ENCODE peak calls at places on chromosomes 6 and 20, in four cellular contexts. One of them, this sample, is unnamed.

GRCh38 chr6:93678841-93679454 is 259.6 kb upstream of the EPHA7 start:
- DNase-seq in HepG2: no peak
- DNase-seq in GM12878: no peak
- DNase-seq in K562: no peak
- DNase-seq in this sample: no peak

GRCh38 chr20:17570347-17571152 is 675 bp downstream of the DSTN start:
- DNase-seq in GM12878: no peak
- DNase-seq in K562: peak
- DNase-seq in HepG2: peak
- DNase-seq in this sample: peak

GRCh38 chr6:143108278-143108677 is 47.6 kb downstream of the AIG1 start:
- DNase-seq in HepG2: no peak
- DNase-seq in K562: no peak
- DNase-seq in GM12878: no peak
- DNase-seq in this sample: no peak

GRCh38 chr6:127539292-127539691 is 20.2 kb upstream of the MTCL3 start:
- DNase-seq in HepG2: no peak
- DNase-seq in K562: no peak
- DNase-seq in GM12878: no peak
- DNase-seq in this sample: no peak

GRCh38 chr6:39086294-39086693 is 28.7 kb downstream of the SAYSD1 start:
- DNase-seq in HepG2: no peak
- DNase-seq in K562: no peak
- DNase-seq in GM12878: peak
- DNase-seq in this sample: no peak

GRCh38 chr6:111711476-111711875 is 105.8 kb upstream of the TRAF3IP2 start:
- DNase-seq in K562: no peak
- DNase-seq in GM12878: no peak
- DNase-seq in HepG2: no peak
- DNase-seq in this sample: no peak

GRCh38 chr20:1177680-1178079 is 7.1 kb downstream of the TMEM74B start:
- DNase-seq in HepG2: peak
- DNase-seq in GM12878: no peak
- DNase-seq in K562: peak
- DNase-seq in this sample: peak

GRCh38 chr6:97925504-97925903 is 642.5 kb upstream of the MMS22L start:
- DNase-seq in K562: no peak
- DNase-seq in HepG2: no peak
- DNase-seq in GM12878: no peak
- DNase-seq in this sample: no peak

GRCh38 chr20:62123450-62124118 is 1.3 kb downstream of the LSM14B start:
- DNase-seq in HepG2: no peak
- DNase-seq in K562: no peak
- DNase-seq in GM12878: no peak
- DNase-seq in this sample: no peak

GRCh38 chr6:52712136-52712535 is 41.2 kb downstream of the TMEM14A start:
- DNase-seq in HepG2: no peak
- DNase-seq in GM12878: no peak
- DNase-seq in K562: no peak
- DNase-seq in this sample: no peak

GRCh38 chr6:31615748-31616147 is 714 bp downstream of the AIF1 start:
- DNase-seq in GM12878: no peak
- DNase-seq in HepG2: no peak
- DNase-seq in K562: no peak
- DNase-seq in this sample: no peak

GRCh38 chr6:142474446-142475289 is 172.9 kb downstream of the ADGRG6 start:
- DNase-seq in GM12878: no peak
- DNase-seq in K562: peak
- DNase-seq in HepG2: peak
- DNase-seq in this sample: peak

GRCh38 chr6:30169658-30170614 is 6.6 kb downstream of the TRIM15 start:
- DNase-seq in HepG2: peak
- DNase-seq in GM12878: peak
- DNase-seq in K562: peak
- DNase-seq in this sample: no peak

GRCh38 chr6:7000825-7001777 is 106.7 kb upstream of the RREB1 start:
- DNase-seq in HepG2: no peak
- DNase-seq in K562: peak
- DNase-seq in GM12878: no peak
- DNase-seq in this sample: no peak

GRCh38 chr6:7003041-7003440 is 104.7 kb upstream of the RREB1 start:
- DNase-seq in K562: no peak
- DNase-seq in GM12878: no peak
- DNase-seq in HepG2: no peak
- DNase-seq in this sample: no peak

GRCh38 chr6:7006536-7007191 is 101.1 kb upstream of the RREB1 start:
- DNase-seq in GM12878: no peak
- DNase-seq in K562: no peak
- DNase-seq in HepG2: no peak
- DNase-seq in this sample: no peak

GRCh38 chr6:7008451-7008988 is 99.2 kb upstream of the RREB1 start:
- DNase-seq in GM12878: no peak
- DNase-seq in HepG2: no peak
- DNase-seq in K562: no peak
- DNase-seq in this sample: no peak

DNA sequence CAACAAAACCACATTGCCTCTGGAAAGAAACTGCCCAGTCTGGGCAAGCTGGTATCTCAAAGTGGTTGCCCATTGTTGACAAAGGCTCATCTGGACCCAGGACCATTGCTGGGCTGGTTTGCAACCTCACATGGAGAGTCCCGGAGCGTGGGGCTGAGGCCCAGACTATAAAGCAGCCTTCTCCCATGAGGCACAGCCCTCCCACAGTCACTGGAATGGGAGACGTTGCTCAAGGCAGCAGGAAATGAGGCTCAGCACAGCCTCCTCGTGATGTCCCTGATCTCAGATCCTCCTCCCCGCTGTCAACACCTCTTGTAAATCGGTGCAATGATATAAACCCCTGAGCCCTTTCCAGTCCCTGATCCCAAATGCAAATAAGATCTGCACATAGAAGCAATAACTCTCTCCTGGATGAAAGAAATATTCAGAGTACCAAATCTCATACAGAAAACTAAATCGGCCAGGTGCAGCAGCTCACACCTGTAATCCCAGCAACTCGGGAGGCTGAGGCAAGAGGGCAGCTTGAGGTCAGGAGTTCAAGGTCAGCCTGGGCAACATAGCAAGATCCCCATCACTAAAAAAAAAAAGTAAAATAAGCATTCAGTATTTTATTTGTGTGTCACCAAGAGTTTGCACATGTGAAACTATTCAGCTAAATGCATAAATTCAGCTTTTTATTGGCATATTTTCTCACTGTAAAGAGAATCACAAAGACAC is 103.0 kb upstream of the RREB1 start:
- DNase-seq in HepG2: no peak
- DNase-seq in GM12878: no peak
- DNase-seq in K562: no peak
- DNase-seq in this sample: no peak
- TF ChIP-seq TCF7 in HepG2: no peak
- TF ChIP-seq TCF7 in GM12878: no peak
- TF ChIP-seq TCF7 in K562: no peak
- TF ChIP-seq TCF7 in this sample: no peak

GRCh38 chr6:170062904-170063220 is 228.0 kb downstream of the DLL1 start:
- DNase-seq in K562: no peak
- DNase-seq in HepG2: no peak
- DNase-seq in GM12878: no peak
- DNase-seq in this sample: no peak
- TF ChIP-seq CTCF in K562: no peak
- TF ChIP-seq CTCF in HepG2: no peak
- TF ChIP-seq CTCF in GM12878: no peak
- TF ChIP-seq CTCF in this sample: no peak

GRCh38 chr6:28809947-28810654 is 113.7 kb downstream of the TRIM27 start:
- DNase-seq in K562: peak
- DNase-seq in HepG2: no peak
- DNase-seq in GM12878: no peak
- DNase-seq in this sample: no peak

GRCh38 chr6:28812778-28813569 is 110.8 kb downstream of the TRIM27 start:
- DNase-seq in HepG2: no peak
- DNase-seq in K562: no peak
- DNase-seq in GM12878: no peak
- DNase-seq in this sample: no peak

GRCh38 chr6:28810655-28811053 is 113.1 kb downstream of the TRIM27 start:
- DNase-seq in HepG2: no peak
- DNase-seq in GM12878: no peak
- DNase-seq in K562: peak
- DNase-seq in this sample: no peak

GRCh38 chr6:28814032-28814976 is 109.5 kb downstream of the TRIM27 start:
- DNase-seq in K562: peak
- DNase-seq in HepG2: no peak
- DNase-seq in GM12878: no peak
- DNase-seq in this sample: peak

GRCh38 chr6:28811873-28812272 is 111.9 kb downstream of the TRIM27 start:
- DNase-seq in GM12878: no peak
- DNase-seq in K562: peak
- DNase-seq in HepG2: peak
- DNase-seq in this sample: no peak
- TF ChIP-seq TCF7 in GM12878: no peak
- TF ChIP-seq TCF7 in K562: no peak
- TF ChIP-seq TCF7 in HepG2: no peak
- TF ChIP-seq TCF7 in this sample: no peak

GRCh38 chr6:106510090-106510970 is 119.0 kb downstream of the RTN4IP1 start:
- DNase-seq in GM12878: no peak
- DNase-seq in HepG2: peak
- DNase-seq in K562: no peak
- DNase-seq in this sample: peak

GRCh38 chr6:106508836-106509235 is 120.5 kb downstream of the RTN4IP1 start:
- DNase-seq in HepG2: no peak
- DNase-seq in K562: no peak
- DNase-seq in GM12878: no peak
- DNase-seq in this sample: no peak

GRCh38 chr6:106511274-106512047 is 117.8 kb downstream of the RTN4IP1 start:
- DNase-seq in HepG2: peak
- DNase-seq in GM12878: no peak
- DNase-seq in K562: no peak
- DNase-seq in this sample: peak

GRCh38 chr6:106512048-106512957 is 117.0 kb downstream of the RTN4IP1 start:
- DNase-seq in K562: peak
- DNase-seq in GM12878: no peak
- DNase-seq in HepG2: peak
- DNase-seq in this sample: peak

GRCh38 chr6:106509420-106510089 is 119.7 kb downstream of the RTN4IP1 start:
- DNase-seq in HepG2: peak
- DNase-seq in K562: no peak
- DNase-seq in GM12878: no peak
- DNase-seq in this sample: peak
- TF ChIP-seq CTCF in HepG2: no peak
- TF ChIP-seq CTCF in K562: no peak
- TF ChIP-seq CTCF in GM12878: no peak
- TF ChIP-seq CTCF in this sample: no peak

GRCh38 chr6:11414564-11414963 is 123.0 kb upstream of the TMEM170B start:
- DNase-seq in HepG2: peak
- DNase-seq in K562: no peak
- DNase-seq in GM12878: peak
- DNase-seq in this sample: no peak

GRCh38 chr6:11418290-11418905 is 119.2 kb upstream of the TMEM170B start:
- DNase-seq in GM12878: no peak
- DNase-seq in HepG2: no peak
- DNase-seq in K562: no peak
- DNase-seq in this sample: no peak

GRCh38 chr6:11413728-11414127 is 123.8 kb upstream of the TMEM170B start:
- DNase-seq in HepG2: no peak
- DNase-seq in K562: no peak
- DNase-seq in GM12878: no peak
- DNase-seq in this sample: no peak

GRCh38 chr6:11419763-11420453 is 117.6 kb upstream of the TMEM170B start:
- DNase-seq in HepG2: no peak
- DNase-seq in GM12878: no peak
- DNase-seq in K562: no peak
- DNase-seq in this sample: no peak

DNA sequence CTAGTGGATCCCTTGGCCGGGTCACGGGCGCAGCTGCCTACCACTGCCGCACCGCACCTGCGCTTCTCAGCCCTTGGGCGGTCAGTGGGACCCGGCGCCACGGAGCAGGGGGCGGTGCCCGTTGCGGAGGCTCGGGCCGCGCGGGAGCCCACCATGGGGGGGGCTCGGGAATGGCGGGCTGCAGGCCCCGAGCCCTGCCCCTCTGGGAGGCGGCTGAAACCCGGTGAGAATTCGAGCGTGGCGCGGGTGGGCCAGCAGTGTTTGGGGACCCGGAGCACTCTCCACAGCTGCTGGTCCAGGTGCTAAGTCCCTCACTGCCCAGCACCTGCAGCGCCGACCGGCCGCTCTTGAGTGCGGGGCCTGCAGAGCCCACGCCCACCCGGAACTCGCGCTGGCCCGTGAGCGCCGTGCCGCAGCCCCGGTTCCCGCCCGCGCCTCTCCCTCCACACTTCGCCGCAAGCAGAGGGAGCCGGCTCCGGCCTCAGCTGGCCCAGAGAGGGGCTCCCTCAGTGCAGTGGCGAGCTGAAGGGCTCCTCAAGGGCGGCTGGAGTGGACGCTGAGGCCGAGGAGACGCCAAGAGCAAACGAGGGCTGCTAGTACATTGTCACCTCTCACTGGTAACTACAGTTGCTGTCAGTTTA is 120.5 kb upstream of the TMEM170B start:
- DNase-seq in K562: no peak
- DNase-seq in GM12878: no peak
- DNase-seq in HepG2: no peak
- DNase-seq in this sample: peak
- TF ChIP-seq TCF7 in K562: no peak
- TF ChIP-seq TCF7 in GM12878: no peak
- TF ChIP-seq TCF7 in HepG2: no peak
- TF ChIP-seq TCF7 in this sample: no peak